ENCODE peak calls at places on chromosome 2, in ten cellular contexts. L is dermis microvascular lymphatic vessel endothelial cell; X is naive B cell; G is activated CD4-positive, alpha-beta T cell treated with anti-CD3 and anti-CD28 coated beads for 4 hours; K is posterior cingulate gyrus; S is MCF 10A; N is cerebellar cortex; Y is SHP77; Q is NCI-H748 treated with DMSO at 0.1 percent for 48 hours; J is amniotic epithelial cell. H is an unnamed sample.

GRCh38 chr2:232592687-232593407 is 40.6 kb upstream of the EFHD1 start:
- DNase-seq in G (no peak), K (no peak), Q (no peak), J (peak; percentile 91), Y (no peak), N (no peak), X (no peak), S (peak; percentile 84), L (peak; percentile 15), H (no peak)

GRCh38 chr2:160994141-160995002 is 165.9 kb upstream of the TANK start:
- DNase-seq in K (no peak), N (peak; percentile 62), S (peak; percentile 87), L (peak; percentile 89), J (peak; percentile 94), Y (peak; percentile 46), G (peak; percentile 86), Q (peak; percentile 64), X (peak; percentile 63), H (peak; percentile 64)

GRCh38 chr2:10467401-10467800 is 19.3 kb upstream of the ODC1 start:
- DNase-seq in Y (peak; percentile 20), L (no peak), N (no peak), S (no peak), J (no peak), G (no peak), K (no peak), X (no peak), Q (no peak), H (no peak)

GRCh38 chr2:144248350-144249034 is 271.4 kb downstream of the ZEB2 start:
- DNase-seq in J (no peak), Q (no peak), S (no peak), L (no peak), X (no peak), N (no peak), Y (no peak), K (no peak), G (no peak), H (no peak)

GRCh38 chr2:26274058-26274613 is 29.4 kb downstream of the HADHB start:
- DNase-seq in K (no peak), S (peak; percentile 100), X (no peak), Q (no peak), J (peak; percentile 96), L (peak; percentile 70), G (no peak), Y (no peak), N (no peak), H (peak; percentile 32)

GRCh38 chr2:239882335-239882734 is 142.8 kb downstream of the NDUFA10 start:
- DNase-seq in G (peak; percentile 62), X (peak; percentile 14), Q (peak; percentile 6), N (peak; percentile 30), Y (peak; percentile 52), K (no peak), J (peak; percentile 14), L (peak; percentile 68), S (peak; percentile 67), H (peak; percentile 61)

GRCh38 chr2:137091704-137092103 is 326.4 kb downstream of the THSD7B start:
- DNase-seq in Q (no peak), K (no peak), L (no peak), X (no peak), J (no peak), G (no peak), Y (no peak), S (no peak), N (no peak), H (no peak)

GRCh38 chr2:30686000-30686399 is 121.2 kb downstream of the CAPN13 start:
- DNase-seq in Y (peak; percentile 83), S (no peak), Q (peak; percentile 65), G (no peak), L (no peak), N (no peak), J (no peak), X (no peak), K (no peak), H (peak; percentile 69)

GRCh38 chr2:78768016-78768415 is 257.5 kb upstream of the REG3G start:
- DNase-seq in L (no peak), G (no peak), N (no peak), Q (peak; percentile 5), Y (no peak), K (no peak), S (no peak), J (no peak), X (no peak), H (no peak)

GRCh38 chr2:163697846-163698637 is 37.8 kb downstream of the FIGN start:
- DNase-seq in L (no peak), X (no peak), J (no peak), G (no peak), S (no peak), N (peak; percentile 54), Y (no peak), Q (no peak), K (no peak), H (no peak)

H was measured in NCI-H2029.